ENCODE peak calls at places on chromosomes 13 and 19, in nine cellular contexts. One of them, this sample, is unnamed.

GRCh38 chr13:113078895-113079720 is 26.5 kb upstream of the F7 start:
- DNase-seq in activated naive CD4-positive, alpha-beta T cell treated with anti-CD3 and anti-CD28 coated beads, Interleukin-2, amount 10 ng/mL, durations not matched to agents 7 days and 5 days: no peak
- DNase-seq in stimulated activated CD4-positive, alpha-beta T cell treated with anti-CD3 and anti-CD28 coated beads, TNF-alpha, amount 100 ng/mL, for 48 hours: no peak
- DNase-seq in T-cell: no peak
- DNase-seq in LHCN-M2: peak
- DNase-seq in erythroblast: no peak
- DNase-seq in left ventricle myocardium inferior: no peak
- DNase-seq in NCI-H774: no peak
- DNase-seq in amniotic stem cell: no peak
- DNase-seq in this sample: no peak

GRCh38 chr13:105929486-105929885 is 606.0 kb downstream of the EFNB2 start:
- DNase-seq in activated naive CD4-positive, alpha-beta T cell treated with anti-CD3 and anti-CD28 coated beads, Interleukin-2, amount 10 ng/mL, durations not matched to agents 7 days and 5 days: no peak
- DNase-seq in stimulated activated CD4-positive, alpha-beta T cell treated with anti-CD3 and anti-CD28 coated beads, TNF-alpha, amount 100 ng/mL, for 48 hours: no peak
- DNase-seq in T-cell: no peak
- DNase-seq in LHCN-M2: peak
- DNase-seq in erythroblast: no peak
- DNase-seq in left ventricle myocardium inferior: no peak
- DNase-seq in NCI-H774: no peak
- DNase-seq in amniotic stem cell: no peak
- DNase-seq in this sample: no peak

GRCh38 chr13:113798200-113798811 is 39.3 kb downstream of the TMEM255B start:
- DNase-seq in activated naive CD4-positive, alpha-beta T cell treated with anti-CD3 and anti-CD28 coated beads, Interleukin-2, amount 10 ng/mL, durations not matched to agents 7 days and 5 days: no peak
- DNase-seq in stimulated activated CD4-positive, alpha-beta T cell treated with anti-CD3 and anti-CD28 coated beads, TNF-alpha, amount 100 ng/mL, for 48 hours: no peak
- DNase-seq in T-cell: no peak
- DNase-seq in LHCN-M2: no peak
- DNase-seq in erythroblast: no peak
- DNase-seq in left ventricle myocardium inferior: no peak
- DNase-seq in NCI-H774: no peak
- DNase-seq in amniotic stem cell: no peak
- DNase-seq in this sample: no peak

GRCh38 chr13:61045197-61045596 is 370.5 kb downstream of the PCDH20 start:
- DNase-seq in activated naive CD4-positive, alpha-beta T cell treated with anti-CD3 and anti-CD28 coated beads, Interleukin-2, amount 10 ng/mL, durations not matched to agents 7 days and 5 days: no peak
- DNase-seq in stimulated activated CD4-positive, alpha-beta T cell treated with anti-CD3 and anti-CD28 coated beads, TNF-alpha, amount 100 ng/mL, for 48 hours: no peak
- DNase-seq in T-cell: no peak
- DNase-seq in LHCN-M2: no peak
- DNase-seq in erythroblast: no peak
- DNase-seq in left ventricle myocardium inferior: no peak
- DNase-seq in NCI-H774: no peak
- DNase-seq in amniotic stem cell: no peak
- DNase-seq in this sample: no peak

GRCh38 chr19:4042731-4043082 is 24.0 kb downstream of the ZBTB7A start:
- DNase-seq in activated naive CD4-positive, alpha-beta T cell treated with anti-CD3 and anti-CD28 coated beads, Interleukin-2, amount 10 ng/mL, durations not matched to agents 7 days and 5 days: no peak
- DNase-seq in stimulated activated CD4-positive, alpha-beta T cell treated with anti-CD3 and anti-CD28 coated beads, TNF-alpha, amount 100 ng/mL, for 48 hours: no peak
- DNase-seq in T-cell: no peak
- DNase-seq in LHCN-M2: no peak
- DNase-seq in erythroblast: no peak
- DNase-seq in left ventricle myocardium inferior: no peak
- DNase-seq in NCI-H774: no peak
- DNase-seq in amniotic stem cell: no peak
- DNase-seq in this sample: no peak

GRCh38 chr19:1016647-1017114 is 4.2 kb downstream of the TMEM259 start:
- DNase-seq in activated naive CD4-positive, alpha-beta T cell treated with anti-CD3 and anti-CD28 coated beads, Interleukin-2, amount 10 ng/mL, durations not matched to agents 7 days and 5 days: no peak
- DNase-seq in stimulated activated CD4-positive, alpha-beta T cell treated with anti-CD3 and anti-CD28 coated beads, TNF-alpha, amount 100 ng/mL, for 48 hours: no peak
- DNase-seq in T-cell: no peak
- DNase-seq in LHCN-M2: peak
- DNase-seq in erythroblast: no peak
- DNase-seq in left ventricle myocardium inferior: peak
- DNase-seq in NCI-H774: no peak
- DNase-seq in amniotic stem cell: no peak
- DNase-seq in this sample: no peak

GRCh38 chr19:51573331-51573730 is 2.2 kb downstream of the ZNF175 start:
- DNase-seq in activated naive CD4-positive, alpha-beta T cell treated with anti-CD3 and anti-CD28 coated beads, Interleukin-2, amount 10 ng/mL, durations not matched to agents 7 days and 5 days: no peak
- DNase-seq in stimulated activated CD4-positive, alpha-beta T cell treated with anti-CD3 and anti-CD28 coated beads, TNF-alpha, amount 100 ng/mL, for 48 hours: no peak
- DNase-seq in T-cell: no peak
- DNase-seq in LHCN-M2: peak
- DNase-seq in erythroblast: peak
- DNase-seq in left ventricle myocardium inferior: no peak
- DNase-seq in NCI-H774: no peak
- DNase-seq in amniotic stem cell: no peak
- DNase-seq in this sample: no peak

GRCh38 chr13:98173431-98173921 is 3.6 kb downstream of the RNF113B start:
- DNase-seq in activated naive CD4-positive, alpha-beta T cell treated with anti-CD3 and anti-CD28 coated beads, Interleukin-2, amount 10 ng/mL, durations not matched to agents 7 days and 5 days: no peak
- DNase-seq in stimulated activated CD4-positive, alpha-beta T cell treated with anti-CD3 and anti-CD28 coated beads, TNF-alpha, amount 100 ng/mL, for 48 hours: no peak
- DNase-seq in T-cell: no peak
- DNase-seq in LHCN-M2: peak
- DNase-seq in erythroblast: no peak
- DNase-seq in left ventricle myocardium inferior: no peak
- DNase-seq in NCI-H774: no peak
- DNase-seq in amniotic stem cell: peak
- DNase-seq in this sample: no peak

GRCh38 chr19:8304841-8305621 is 3.1 kb downstream of the CD320 start:
- DNase-seq in activated naive CD4-positive, alpha-beta T cell treated with anti-CD3 and anti-CD28 coated beads, Interleukin-2, amount 10 ng/mL, durations not matched to agents 7 days and 5 days: peak
- DNase-seq in stimulated activated CD4-positive, alpha-beta T cell treated with anti-CD3 and anti-CD28 coated beads, TNF-alpha, amount 100 ng/mL, for 48 hours: no peak
- DNase-seq in T-cell: no peak
- DNase-seq in LHCN-M2: no peak
- DNase-seq in erythroblast: peak
- DNase-seq in left ventricle myocardium inferior: no peak
- DNase-seq in NCI-H774: no peak
- DNase-seq in amniotic stem cell: no peak
- DNase-seq in this sample: peak

GRCh38 chr19:46124638-46125115 is at the start of gene IGFL3:
- DNase-seq in activated naive CD4-positive, alpha-beta T cell treated with anti-CD3 and anti-CD28 coated beads, Interleukin-2, amount 10 ng/mL, durations not matched to agents 7 days and 5 days: no peak
- DNase-seq in stimulated activated CD4-positive, alpha-beta T cell treated with anti-CD3 and anti-CD28 coated beads, TNF-alpha, amount 100 ng/mL, for 48 hours: no peak
- DNase-seq in T-cell: no peak
- DNase-seq in LHCN-M2: no peak
- DNase-seq in erythroblast: no peak
- DNase-seq in left ventricle myocardium inferior: no peak
- DNase-seq in NCI-H774: no peak
- DNase-seq in amniotic stem cell: no peak
- DNase-seq in this sample: no peak

GRCh38 chr19:28941833-28942232 is 271.1 kb downstream of the UQCRFS1 start:
- DNase-seq in activated naive CD4-positive, alpha-beta T cell treated with anti-CD3 and anti-CD28 coated beads, Interleukin-2, amount 10 ng/mL, durations not matched to agents 7 days and 5 days: no peak
- DNase-seq in stimulated activated CD4-positive, alpha-beta T cell treated with anti-CD3 and anti-CD28 coated beads, TNF-alpha, amount 100 ng/mL, for 48 hours: no peak
- DNase-seq in T-cell: no peak
- DNase-seq in LHCN-M2: no peak
- DNase-seq in erythroblast: no peak
- DNase-seq in left ventricle myocardium inferior: no peak
- DNase-seq in NCI-H774: no peak
- DNase-seq in amniotic stem cell: no peak
- DNase-seq in this sample: no peak

This sample was measured in HAP-1.